ENCODE peak calls at places on chromosomes 11 and 22, in four cellular contexts. F, P, Z and N are unnamed samples.
A peak's percentile ranks its signal among the peaks of the same experiment; 100 is the strongest.

GRCh38 chr11:111720801-111721494 is 45.2 kb downstream of the PPP2R1B start:
- DNase-seq in F (no peak), P (no peak), Z (no peak), N (no peak)

GRCh38 chr11:77244277-77245014 is 57.0 kb downstream of the GDPD4 start:
- DNase-seq in F (no peak), P (peak; percentile 16), Z (no peak), N (no peak)

GRCh38 chr11:4181780-4182721 is 87.5 kb downstream of the RRM1 start:
- DNase-seq in F (no peak), P (peak; percentile 48), Z (peak; percentile 71), N (peak; percentile 71)

GRCh38 chr22:37157516-37158289 is 8.0 kb upstream of the IL2RB start:
- DNase-seq in F (no peak), P (no peak), Z (no peak), N (no peak)

GRCh38 chr22:23063539-23064380 is 6.6 kb upstream of the GNAZ start:
- DNase-seq in F (no peak), P (no peak), Z (peak; percentile 47), N (peak; percentile 5)

GRCh38 chr11:78782725-78783124 is 208.1 kb upstream of the NARS2 start:
- DNase-seq in F (no peak), P (no peak), Z (no peak), N (no peak)

GRCh38 chr22:22593964-22594656 is 35.0 kb upstream of the PRAME start:
- DNase-seq in F (no peak), P (peak; percentile 27), Z (peak; percentile 99), N (peak; percentile 66)

GRCh38 chr11:287821-288327 is 1.1 kb upstream of the PGGHG start:
- DNase-seq in F (no peak), P (no peak), Z (peak; percentile 59), N (peak; percentile 42)

GRCh38 chr11:124717786-124718634 is 21.7 kb upstream of the NRGN start:
- DNase-seq in F (no peak), P (peak; percentile 6), Z (no peak), N (peak; percentile 54)

GRCh38 chr11:71119656-71120269 is 132.6 kb downstream of the SHANK2 start:
- DNase-seq in F (no peak), P (no peak), Z (no peak), N (no peak)

GRCh38 chr22:48424201-48424627 is 1403.5 kb downstream of the BRD1 start:
- DNase-seq in F (no peak), P (no peak), Z (no peak), N (no peak)

GRCh38 chr11:46914363-46914762 is 4.0 kb downstream of the LRP4 start:
- DNase-seq in F (no peak), P (no peak), Z (no peak), N (no peak)

GRCh38 chr11:92829121-92829520 is 140.3 kb upstream of the MTNR1B start:
- DNase-seq in F (no peak), P (no peak), Z (no peak), N (no peak)

GRCh38 chr11:13249177-13249576 is 28.4 kb upstream of the BMAL1 start:
- DNase-seq in F (no peak), P (no peak), Z (no peak), N (no peak)

GRCh38 chr11:13251961-13252360 is 25.6 kb upstream of the BMAL1 start:
- DNase-seq in F (no peak), P (no peak), Z (no peak), N (no peak)

GRCh38 chr11:13247606-13248320 is 29.8 kb upstream of the BMAL1 start:
- DNase-seq in F (no peak), P (no peak), Z (no peak), N (no peak)

DNA sequence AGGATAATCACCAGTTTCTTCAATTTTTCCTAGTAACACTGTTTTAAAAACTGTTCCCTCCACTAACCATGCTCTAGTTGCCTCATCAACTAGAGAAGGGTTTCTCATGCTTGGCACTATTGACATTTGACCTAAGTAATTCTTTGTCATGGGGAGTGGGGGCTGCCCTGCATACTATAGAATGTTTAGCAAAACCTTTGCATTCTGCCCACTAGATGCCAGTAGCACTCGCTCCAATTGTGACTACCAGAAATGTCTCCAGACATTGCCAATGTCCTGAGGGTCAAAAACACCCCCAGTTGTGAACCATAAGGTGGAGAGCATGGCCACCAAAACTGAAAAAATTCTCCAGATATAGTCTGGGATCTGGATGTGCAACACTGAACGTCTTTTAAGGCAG is 27.6 kb upstream of the BMAL1 start:
- DNase-seq in F (no peak), P (no peak), Z (no peak), N (peak; percentile 14)
- TF ChIP-seq ESRRA in F (no peak), P (no peak), Z (no peak), N (no peak)

GRCh38 chr11:2525941-2526807 is 81.4 kb downstream of the KCNQ1 start:
- DNase-seq in F (no peak), P (no peak), Z (no peak), N (peak; percentile 4)
- TF ChIP-seq ETV6 in F (no peak), P (no peak), Z (no peak), N (no peak)

GRCh38 chr22:38327396-38327795 is 10.2 kb upstream of the CSNK1E start:
- DNase-seq in F (no peak), P (no peak), Z (no peak), N (no peak)

GRCh38 chr22:38325575-38325974 is 8.3 kb upstream of the CSNK1E start:
- DNase-seq in F (no peak), P (no peak), Z (no peak), N (peak; percentile 65)

DNA sequence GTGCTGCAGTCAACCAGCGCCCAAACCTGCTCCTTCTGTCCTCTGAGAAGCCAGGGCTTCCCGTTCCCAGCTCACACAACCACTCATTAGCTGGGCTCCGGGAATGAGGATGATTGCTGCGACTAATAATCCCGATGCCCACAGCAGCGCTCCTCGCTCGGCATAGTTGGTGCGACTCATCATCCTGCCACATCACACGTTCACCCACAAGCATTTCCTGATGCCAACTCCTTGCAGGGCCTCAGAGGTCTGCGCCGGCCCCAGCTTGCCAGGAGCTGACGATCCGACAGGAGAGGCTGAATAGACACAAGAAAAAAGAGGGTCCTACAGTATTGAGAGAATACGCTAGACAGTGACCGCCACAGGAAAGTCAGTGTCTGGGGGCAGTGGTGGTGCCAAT is 10.6 kb upstream of the CSNK1E start:
- DNase-seq in F (no peak), P (no peak), Z (no peak), N (no peak)
- TF ChIP-seq ESRRA in F (no peak), P (no peak), Z (no peak), N (no peak)

DNA sequence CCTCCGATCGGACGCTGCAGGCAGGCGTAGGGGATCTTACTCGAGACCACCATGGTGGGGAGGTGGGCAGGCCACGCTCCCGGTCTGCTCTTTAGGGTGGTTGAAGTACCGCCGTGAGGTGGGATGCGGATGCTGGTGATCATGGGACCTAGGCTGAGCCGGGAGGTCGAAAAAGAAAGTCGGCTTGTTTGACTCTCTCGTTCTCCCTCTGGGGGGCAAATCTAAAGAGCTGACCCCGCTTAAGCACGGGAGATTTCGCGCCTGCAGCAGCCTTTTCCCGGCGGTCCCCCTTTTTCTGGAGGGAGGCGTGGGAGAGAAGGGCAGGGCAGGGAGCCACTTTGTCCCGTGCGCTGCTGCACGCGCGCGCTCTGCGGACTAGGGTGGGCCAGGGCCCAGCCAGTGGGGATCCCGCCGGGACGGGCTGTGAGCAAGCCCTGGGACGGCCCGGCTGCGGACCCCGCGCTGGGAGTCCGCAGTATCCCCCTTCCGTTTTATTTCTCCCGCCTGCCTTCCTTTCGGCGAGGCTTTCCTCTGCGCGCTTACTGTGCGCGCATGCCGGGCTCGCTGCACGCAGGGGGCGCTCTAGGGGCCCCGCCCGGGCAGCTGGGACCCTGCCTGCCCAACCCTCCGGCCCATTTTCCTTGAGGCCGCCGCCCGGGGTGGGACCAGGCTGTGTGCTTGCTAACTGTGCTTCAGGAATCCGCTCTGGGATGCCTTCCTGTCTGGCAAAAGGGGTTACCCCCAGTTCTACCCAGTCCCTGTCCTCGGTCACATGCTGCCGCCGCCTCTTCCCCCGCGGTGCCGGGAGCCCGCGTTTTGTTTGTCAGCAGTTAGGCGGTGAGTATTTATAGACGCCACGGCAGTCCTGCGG is 81.0 kb downstream of the PRR5L start:
- DNase-seq in F (no peak), P (no peak), Z (no peak), N (peak; percentile 76)
- TF ChIP-seq ETV6 in F (no peak), P (no peak), Z (no peak), N (peak; percentile 87)

GRCh38 chr11:65663634-65664200 is 1.0 kb upstream of the RELA start:
- DNase-seq in F (no peak), P (no peak), Z (peak; percentile 67), N (no peak)
- TF ChIP-seq ESRRA in F (no peak), P (no peak), Z (no peak), N (no peak)

DNA sequence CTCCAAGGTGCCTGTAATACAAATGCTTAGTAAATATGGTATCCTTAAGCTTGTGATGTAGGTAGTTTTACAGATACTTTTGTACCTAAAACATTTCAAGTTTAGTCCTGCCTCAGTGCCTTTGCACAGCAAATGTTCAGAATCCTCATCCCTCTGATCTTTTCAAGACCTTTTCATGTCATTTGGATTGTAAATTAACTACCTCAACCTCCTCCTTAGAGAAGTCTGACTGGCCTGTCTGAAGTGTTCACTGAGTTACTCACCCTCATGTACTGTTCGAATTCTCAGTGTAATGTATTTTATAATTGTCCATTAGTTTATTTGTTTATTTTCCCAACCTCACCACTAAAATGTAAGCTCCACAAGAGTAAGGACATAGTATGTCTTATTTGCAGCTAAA is 147.5 kb downstream of the ELP4 start:
- DNase-seq in F (no peak), P (no peak), Z (no peak), N (no peak)
- TF ChIP-seq ETV6 in F (no peak), P (no peak), Z (no peak), N (no peak)

GRCh38 chr11:2310786-2311455 is 9.1 kb downstream of the TSPAN32 start:
- DNase-seq in F (no peak), P (no peak), Z (no peak), N (no peak)

GRCh38 chr11:2314136-2314524 is 12.3 kb downstream of the TSPAN32 start:
- DNase-seq in F (no peak), P (no peak), Z (no peak), N (no peak)

GRCh38 chr11:2311456-2312201 is 9.8 kb downstream of the TSPAN32 start:
- DNase-seq in F (no peak), P (no peak), Z (no peak), N (no peak)

GRCh38 chr11:2313051-2313951 is 11.5 kb downstream of the TSPAN32 start:
- DNase-seq in F (no peak), P (no peak), Z (peak; percentile 54), N (no peak)

DNA sequence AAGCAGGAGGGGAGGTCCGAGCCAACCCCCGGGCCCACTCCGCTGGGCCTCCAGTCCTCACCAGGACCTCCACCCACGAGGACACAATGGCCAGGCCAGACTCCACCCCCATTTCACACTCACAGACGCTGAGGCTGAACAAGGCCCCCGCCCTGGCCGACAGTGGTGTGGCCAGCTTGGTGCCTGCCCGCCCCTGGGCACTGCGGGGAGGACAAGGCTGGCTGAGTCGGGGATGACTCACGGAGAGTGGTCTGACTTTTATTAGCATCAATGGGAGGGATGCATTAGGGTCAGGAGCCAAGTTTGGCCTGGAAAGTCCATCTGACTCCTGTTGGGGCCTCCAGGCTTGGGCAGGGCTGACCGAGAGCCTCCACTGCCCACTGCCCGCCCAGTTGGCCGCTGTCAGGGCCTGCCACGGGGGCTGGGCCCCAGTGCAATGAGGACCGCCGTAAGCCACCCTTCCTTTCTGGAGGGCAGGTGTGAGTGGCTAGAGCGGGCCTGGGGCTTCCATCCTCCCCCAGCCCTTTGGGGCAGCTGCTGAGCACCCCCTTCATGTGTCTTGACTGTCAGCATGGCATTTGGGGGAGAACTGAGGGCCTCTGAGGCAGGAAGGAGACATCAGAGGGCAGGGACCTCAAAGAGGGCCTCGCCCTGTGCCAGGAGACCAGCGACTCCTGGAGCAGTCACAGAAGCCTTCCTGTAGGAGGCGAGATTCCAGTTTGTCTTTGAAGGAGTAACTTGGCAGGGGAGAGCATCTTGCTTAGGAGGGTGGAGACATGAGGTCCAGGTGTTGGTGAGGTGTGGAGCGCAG is 10.6 kb downstream of the TSPAN32 start:
- DNase-seq in F (no peak), P (no peak), Z (no peak), N (no peak)
- TF ChIP-seq ESRRA in F (no peak), P (no peak), Z (no peak), N (no peak)